ENCODE peak calls at places on chromosomes 1 and 21, in eight cellular contexts. One of them, this sample, is unnamed. For H3K4me1, the result is how much of the 10 kb centered on the place peaks cover.

GRCh38 chr1:9842073-9842711 is 18.4 kb upstream of the CLSTN1 start:
- DNase-seq in fibroblast of lung: no peak
- DNase-seq in heart right ventricle: no peak
- DNase-seq in MM.1S: no peak
- DNase-seq in GM23338: no peak
- DNase-seq in HCT116: no peak
- DNase-seq in upper lobe of left lung: no peak
- DNase-seq in aorta: no peak
- DNase-seq in this sample: no peak

GRCh38 chr1:27858072-27858948 is 14.0 kb upstream of the THEMIS2 start:
- DNase-seq in fibroblast of lung: peak
- DNase-seq in heart right ventricle: peak
- DNase-seq in MM.1S: peak
- DNase-seq in GM23338: peak
- DNase-seq in HCT116: peak
- DNase-seq in upper lobe of left lung: peak
- DNase-seq in aorta: peak
- DNase-seq in this sample: peak

GRCh38 chr1:25954371-25954938 is 43.4 kb downstream of the PAFAH2 start:
- DNase-seq in fibroblast of lung: no peak
- DNase-seq in heart right ventricle: no peak
- DNase-seq in MM.1S: no peak
- DNase-seq in GM23338: peak
- DNase-seq in HCT116: no peak
- DNase-seq in upper lobe of left lung: no peak
- DNase-seq in aorta: no peak
- DNase-seq in this sample: no peak

GRCh38 chr1:1291611-1292441 is 11.6 kb downstream of the SCNN1D start:
- DNase-seq in fibroblast of lung: peak
- DNase-seq in heart right ventricle: peak
- DNase-seq in MM.1S: peak
- DNase-seq in GM23338: peak
- DNase-seq in HCT116: no peak
- DNase-seq in upper lobe of left lung: peak
- DNase-seq in aorta: no peak
- DNase-seq in this sample: no peak

GRCh38 chr1:227938911-227939790 is 8.6 kb downstream of the WNT9A start:
- DNase-seq in fibroblast of lung: no peak
- DNase-seq in heart right ventricle: no peak
- DNase-seq in MM.1S: no peak
- DNase-seq in GM23338: no peak
- DNase-seq in HCT116: no peak
- DNase-seq in upper lobe of left lung: peak
- DNase-seq in aorta: peak
- DNase-seq in this sample: no peak

GRCh38 chr1:232629250-232630046 is 485 bp downstream of the SIPA1L2 start:
- DNase-seq in fibroblast of lung: peak
- DNase-seq in heart right ventricle: peak
- DNase-seq in MM.1S: no peak
- DNase-seq in GM23338: peak
- DNase-seq in HCT116: no peak
- DNase-seq in upper lobe of left lung: peak
- DNase-seq in aorta: peak
- DNase-seq in this sample: no peak

GRCh38 chr1:235423214-235423652 is 56.0 kb downstream of the TBCE start:
- DNase-seq in fibroblast of lung: no peak
- DNase-seq in heart right ventricle: no peak
- DNase-seq in MM.1S: no peak
- DNase-seq in GM23338: peak
- DNase-seq in HCT116: no peak
- DNase-seq in upper lobe of left lung: no peak
- DNase-seq in aorta: no peak
- DNase-seq in this sample: no peak

GRCh38 chr1:152185544-152186391 is 26.7 kb upstream of the RPTN start:
- DNase-seq in fibroblast of lung: peak
- DNase-seq in heart right ventricle: peak
- DNase-seq in MM.1S: peak
- DNase-seq in GM23338: peak
- DNase-seq in HCT116: peak
- DNase-seq in upper lobe of left lung: no peak
- DNase-seq in aorta: no peak
- DNase-seq in this sample: peak

GRCh38 chr1:119732465-119733168 is 20.9 kb downstream of the PHGDH start:
- DNase-seq in fibroblast of lung: no peak
- DNase-seq in heart right ventricle: no peak
- DNase-seq in MM.1S: peak
- DNase-seq in GM23338: no peak
- DNase-seq in HCT116: no peak
- DNase-seq in upper lobe of left lung: no peak
- DNase-seq in aorta: no peak
- DNase-seq in this sample: no peak

GRCh38 chr1:237677979-237678378 is 212.7 kb downstream of the ZP4 start:
- DNase-seq in fibroblast of lung: peak
- DNase-seq in heart right ventricle: no peak
- DNase-seq in MM.1S: peak
- DNase-seq in GM23338: no peak
- DNase-seq in HCT116: no peak
- DNase-seq in upper lobe of left lung: no peak
- DNase-seq in aorta: no peak
- DNase-seq in this sample: peak

GRCh38 chr1:113811353-113811887 is 856 bp downstream of the RSBN1 start:
- DNase-seq in fibroblast of lung: peak
- DNase-seq in heart right ventricle: peak
- DNase-seq in MM.1S: peak
- DNase-seq in GM23338: peak
- DNase-seq in HCT116: no peak
- DNase-seq in upper lobe of left lung: no peak
- DNase-seq in aorta: peak
- DNase-seq in this sample: no peak

GRCh38 chr1:211606914-211607751 is 28.2 kb upstream of the SLC30A1 start:
- DNase-seq in fibroblast of lung: peak
- DNase-seq in heart right ventricle: no peak
- DNase-seq in MM.1S: peak
- DNase-seq in GM23338: no peak
- DNase-seq in HCT116: no peak
- DNase-seq in upper lobe of left lung: no peak
- DNase-seq in aorta: peak
- DNase-seq in this sample: no peak

GRCh38 chr21:28516996-28517592 is 475.6 kb downstream of the LTN1 start:
- DNase-seq in fibroblast of lung: peak
- DNase-seq in heart right ventricle: peak
- DNase-seq in MM.1S: peak
- DNase-seq in GM23338: peak
- DNase-seq in HCT116: no peak
- DNase-seq in upper lobe of left lung: no peak
- DNase-seq in aorta: peak
- DNase-seq in this sample: peak

GRCh38 chr1:169426174-169426716 is 1.0 kb downstream of the CCDC181 start:
- DNase-seq in fibroblast of lung: no peak
- DNase-seq in heart right ventricle: no peak
- DNase-seq in MM.1S: no peak
- DNase-seq in GM23338: no peak
- DNase-seq in HCT116: no peak
- DNase-seq in upper lobe of left lung: no peak
- DNase-seq in aorta: no peak
- DNase-seq in this sample: no peak

GRCh38 chr1:201166964-201167624 is 12.8 kb upstream of the TMEM9 start:
- DNase-seq in fibroblast of lung: no peak
- DNase-seq in heart right ventricle: no peak
- DNase-seq in MM.1S: no peak
- DNase-seq in GM23338: no peak
- DNase-seq in HCT116: no peak
- DNase-seq in upper lobe of left lung: no peak
- DNase-seq in aorta: no peak
- DNase-seq in this sample: no peak

GRCh38 chr21:34351786-34352241 is 12.0 kb upstream of the KCNE2 start:
- DNase-seq in fibroblast of lung: peak
- DNase-seq in heart right ventricle: peak
- DNase-seq in MM.1S: peak
- DNase-seq in GM23338: peak
- DNase-seq in HCT116: peak
- DNase-seq in upper lobe of left lung: no peak
- DNase-seq in aorta: no peak
- DNase-seq in this sample: peak

GRCh38 chr1:182595641-182596240 is 6.7 kb upstream of the RNASEL start:
- DNase-seq in fibroblast of lung: peak
- DNase-seq in heart right ventricle: peak
- DNase-seq in MM.1S: peak
- DNase-seq in GM23338: peak
- DNase-seq in HCT116: peak
- DNase-seq in upper lobe of left lung: no peak
- DNase-seq in aorta: peak
- DNase-seq in this sample: no peak

GRCh38 chr1:84719477-84720274 is 29.4 kb upstream of the SSX2IP start:
- DNase-seq in fibroblast of lung: no peak
- DNase-seq in heart right ventricle: no peak
- DNase-seq in MM.1S: no peak
- DNase-seq in GM23338: no peak
- DNase-seq in HCT116: no peak
- DNase-seq in upper lobe of left lung: no peak
- DNase-seq in aorta: no peak
- DNase-seq in this sample: no peak

GRCh38 chr1:212583643-212584042 is 24.9 kb upstream of the ATF3 start:
- DNase-seq in fibroblast of lung: no peak
- DNase-seq in heart right ventricle: no peak
- DNase-seq in MM.1S: no peak
- DNase-seq in GM23338: no peak
- DNase-seq in HCT116: no peak
- DNase-seq in upper lobe of left lung: no peak
- DNase-seq in aorta: no peak
- DNase-seq in this sample: peak

GRCh38 chr1:235511470-235512240 is 7.4 kb upstream of the B3GALNT2 start:
- DNase-seq in fibroblast of lung: no peak
- DNase-seq in heart right ventricle: no peak
- DNase-seq in MM.1S: no peak
- DNase-seq in GM23338: peak
- DNase-seq in HCT116: no peak
- DNase-seq in upper lobe of left lung: no peak
- DNase-seq in aorta: no peak
- DNase-seq in this sample: no peak

GRCh38 chr1:193680247-193680923 is 494.0 kb upstream of the B3GALT2 start:
- DNase-seq in fibroblast of lung: no peak
- DNase-seq in heart right ventricle: no peak
- DNase-seq in MM.1S: no peak
- DNase-seq in GM23338: peak
- DNase-seq in HCT116: no peak
- DNase-seq in upper lobe of left lung: no peak
- DNase-seq in aorta: no peak
- DNase-seq in this sample: no peak

DNA sequence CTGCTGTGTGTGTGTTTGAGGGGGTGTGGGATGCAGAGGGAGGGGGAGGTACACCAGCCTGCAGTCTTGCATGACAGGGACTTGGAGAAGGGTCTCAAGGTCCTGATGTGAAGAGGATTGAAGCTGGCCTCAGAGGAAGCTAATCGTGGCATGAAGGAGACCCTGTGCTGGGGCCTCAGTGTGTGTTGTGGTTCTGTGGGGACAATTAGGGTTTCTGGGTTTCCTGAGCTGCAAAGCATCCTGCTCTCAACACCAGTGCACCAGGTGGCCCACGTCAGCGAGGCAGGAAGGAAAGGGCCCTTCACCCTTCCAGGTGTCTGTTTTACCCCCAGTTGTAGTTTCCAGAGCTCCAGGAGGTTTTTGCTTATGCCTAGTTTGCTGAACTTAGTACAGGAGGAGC is 52.8 kb downstream of the TENT5C start:
- DNase-seq in fibroblast of lung: no peak
- DNase-seq in heart right ventricle: no peak
- DNase-seq in MM.1S: peak
- DNase-seq in GM23338: no peak
- DNase-seq in HCT116: no peak
- DNase-seq in upper lobe of left lung: no peak
- DNase-seq in aorta: no peak
- DNase-seq in this sample: no peak
- H3K4me1 ChIP-seq in fibroblast of lung: under half
- H3K4me1 ChIP-seq in heart right ventricle: under half
- H3K4me1 ChIP-seq in MM.1S: half or more
- H3K4me1 ChIP-seq in GM23338: under half
- H3K4me1 ChIP-seq in HCT116: under half
- H3K4me1 ChIP-seq in upper lobe of left lung: under half
- H3K4me1 ChIP-seq in aorta: under half
- H3K4me1 ChIP-seq in this sample: under half

GRCh38 chr1:192571706-192572105 is 3.9 kb upstream of the RGS1 start:
- DNase-seq in fibroblast of lung: no peak
- DNase-seq in heart right ventricle: no peak
- DNase-seq in MM.1S: no peak
- DNase-seq in GM23338: no peak
- DNase-seq in HCT116: no peak
- DNase-seq in upper lobe of left lung: no peak
- DNase-seq in aorta: no peak
- DNase-seq in this sample: no peak
- H3K4me1 ChIP-seq in fibroblast of lung: under half
- H3K4me1 ChIP-seq in heart right ventricle: under half
- H3K4me1 ChIP-seq in MM.1S: under half
- H3K4me1 ChIP-seq in GM23338: under half
- H3K4me1 ChIP-seq in HCT116: under half
- H3K4me1 ChIP-seq in upper lobe of left lung: under half
- H3K4me1 ChIP-seq in aorta: under half
- H3K4me1 ChIP-seq in this sample: under half

DNA sequence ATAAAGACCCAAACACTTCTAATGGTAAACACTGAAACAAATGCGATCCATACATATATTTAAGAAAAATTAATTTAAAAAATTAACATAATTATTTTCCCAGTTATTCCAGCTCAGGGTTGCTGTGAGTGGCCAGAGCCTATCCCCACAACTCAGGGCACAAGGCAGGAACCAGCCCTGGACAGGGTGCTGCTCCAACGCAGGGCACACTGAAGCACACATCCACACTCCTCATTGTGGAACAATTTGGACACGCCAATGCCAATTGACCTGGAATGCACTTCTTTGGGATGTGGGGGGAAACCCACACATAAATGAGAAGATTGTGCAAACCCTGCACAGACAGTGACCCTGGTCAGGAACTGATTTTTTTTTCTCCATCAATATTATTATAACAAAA is 23.4 kb downstream of the SAMSN1 start:
- DNase-seq in fibroblast of lung: no peak
- DNase-seq in heart right ventricle: no peak
- DNase-seq in MM.1S: no peak
- DNase-seq in GM23338: no peak
- DNase-seq in HCT116: no peak
- DNase-seq in upper lobe of left lung: no peak
- DNase-seq in aorta: no peak
- DNase-seq in this sample: no peak
- H3K4me1 ChIP-seq in fibroblast of lung: under half
- H3K4me1 ChIP-seq in heart right ventricle: under half
- H3K4me1 ChIP-seq in MM.1S: under half
- H3K4me1 ChIP-seq in GM23338: under half
- H3K4me1 ChIP-seq in HCT116: under half
- H3K4me1 ChIP-seq in upper lobe of left lung: under half
- H3K4me1 ChIP-seq in aorta: under half
- H3K4me1 ChIP-seq in this sample: under half

DNA sequence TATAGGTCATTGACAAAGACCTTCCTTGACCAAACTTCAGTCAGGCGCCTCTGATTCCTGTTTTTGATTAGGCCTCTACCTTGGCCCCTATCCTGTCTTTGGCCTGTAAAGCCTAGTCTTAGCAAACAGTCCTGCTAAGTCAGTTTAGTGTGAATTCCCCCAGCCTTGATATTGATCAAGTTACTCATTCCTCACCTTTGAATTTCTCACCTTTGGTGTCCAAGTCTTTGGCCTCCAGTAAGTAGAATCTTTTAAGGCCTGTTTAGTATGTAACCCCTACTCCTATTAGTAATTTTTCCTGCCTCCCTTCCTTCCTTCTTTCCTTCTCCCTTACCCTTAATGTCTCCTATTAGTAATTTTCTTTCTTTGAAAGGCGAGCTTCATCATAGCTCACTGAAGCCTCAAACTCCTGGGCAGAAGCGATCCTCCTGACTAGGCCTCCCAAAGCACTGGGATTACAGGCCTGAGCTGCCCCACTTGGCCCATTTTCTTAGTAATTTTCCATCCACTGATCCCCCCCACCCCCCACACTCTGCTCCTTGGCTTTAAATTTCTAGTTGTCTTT is 13.0 kb upstream of the ZNF692 start:
- DNase-seq in fibroblast of lung: no peak
- DNase-seq in heart right ventricle: no peak
- DNase-seq in MM.1S: no peak
- DNase-seq in GM23338: peak
- DNase-seq in HCT116: no peak
- DNase-seq in upper lobe of left lung: no peak
- DNase-seq in aorta: no peak
- DNase-seq in this sample: no peak
- H3K4me1 ChIP-seq in fibroblast of lung: under half
- H3K4me1 ChIP-seq in heart right ventricle: under half
- H3K4me1 ChIP-seq in MM.1S: under half
- H3K4me1 ChIP-seq in GM23338: under half
- H3K4me1 ChIP-seq in HCT116: under half
- H3K4me1 ChIP-seq in upper lobe of left lung: under half
- H3K4me1 ChIP-seq in aorta: under half
- H3K4me1 ChIP-seq in this sample: under half